ENCODE peak calls at places on chromosomes 4 and X, in eight cellular contexts. B is effector memory CD4-positive, alpha-beta T cell; X is right cardiac atrium; J is H1; D is left ventricle myocardium inferior; E is astrocyte of the spinal cord; M is OCI-LY7; V is IMR-90. H is an unnamed sample.

GRCh38 chr4:123621072-123621705 is 224.6 kb downstream of the SPRY1 start:
- DNase-seq in B (no peak), X (peak), J (no peak), D (no peak), E (peak), M (no peak), V (no peak), H (no peak)

GRCh38 chrX:10076765-10077164 is 80.0 kb upstream of the CLCN4 start:
- DNase-seq in B (no peak), X (no peak), J (no peak), D (no peak), E (no peak), M (no peak), V (no peak), H (no peak)

GRCh38 chr4:38387348-38387747 is 276.7 kb upstream of the KLF3 start:
- DNase-seq in B (no peak), X (peak), J (no peak), D (peak), E (peak), M (no peak), V (peak), H (no peak)

GRCh38 chr4:41215969-41216293 is 1.6 kb upstream of the APBB2 start:
- DNase-seq in B (no peak), X (no peak), J (peak), D (no peak), E (no peak), M (no peak), V (no peak), H (no peak)

GRCh38 chr4:187167126-187167525 is 443.5 kb upstream of the FAT1 start:
- DNase-seq in B (no peak), X (no peak), J (no peak), D (no peak), E (no peak), M (no peak), V (no peak), H (no peak)

GRCh38 chrX:65772842-65773241 is 105.4 kb downstream of the MSN start:
- DNase-seq in B (no peak), X (no peak), J (no peak), D (no peak), E (no peak), M (no peak), V (no peak), H (no peak)

GRCh38 chrX:153884136-153885076 is 1.6 kb downstream of the L1CAM start:
- DNase-seq in B (no peak), X (no peak), J (no peak), D (no peak), E (no peak), M (no peak), V (no peak), H (no peak)

GRCh38 chr4:140968371-140968770 is 164.9 kb downstream of the RNF150 start:
- DNase-seq in B (no peak), X (no peak), J (no peak), D (no peak), E (no peak), M (no peak), V (no peak), H (no peak)

GRCh38 chr4:39933689-39934590 is 43.8 kb downstream of the PDS5A start:
- DNase-seq in B (no peak), X (no peak), J (no peak), D (no peak), E (peak), M (no peak), V (peak), H (no peak)

GRCh38 chr4:169079942-169080827 is 70.1 kb upstream of the CBR4 start:
- DNase-seq in B (no peak), X (peak), J (no peak), D (peak), E (peak), M (no peak), V (peak), H (no peak)

GRCh38 chr4:113759696-113760093 is 1.8 kb downstream of the CAMK2D start:
- DNase-seq in B (no peak), X (no peak), J (no peak), D (no peak), E (peak), M (peak), V (peak), H (no peak)

GRCh38 chr4:155025762-155026457 is 182.5 kb upstream of the NPY2R start:
- DNase-seq in B (no peak), X (peak), J (peak), D (peak), E (peak), M (no peak), V (no peak), H (peak)

GRCh38 chr4:83413676-83414075 is 41.9 kb downstream of the HELQ start:
- DNase-seq in B (no peak), X (no peak), J (no peak), D (no peak), E (no peak), M (no peak), V (peak), H (no peak)

GRCh38 chr4:173524218-173525117 is 5.6 kb downstream of the HAND2 start:
- DNase-seq in B (no peak), X (no peak), J (no peak), D (no peak), E (no peak), M (no peak), V (no peak), H (no peak)

GRCh38 chr4:147736458-147736857 is 4.6 kb downstream of the ARHGAP10 start:
- DNase-seq in B (no peak), X (no peak), J (no peak), D (no peak), E (peak), M (no peak), V (peak), H (no peak)

GRCh38 chrX:38654302-38654701 is 93.0 kb downstream of the TSPAN7 start:
- DNase-seq in B (no peak), X (no peak), J (no peak), D (no peak), E (peak), M (peak), V (peak), H (peak)

GRCh38 chr4:155179216-155179615 is 29.2 kb upstream of the NPY2R start:
- DNase-seq in B (no peak), X (no peak), J (no peak), D (no peak), E (peak), M (no peak), V (no peak), H (no peak)

GRCh38 chr4:89837385-89837995 is 529 bp upstream of the SNCA start:
- DNase-seq in B (no peak), X (no peak), J (no peak), D (no peak), E (peak), M (no peak), V (peak), H (peak)

GRCh38 chr4:99846891-99847290 is 30.3 kb downstream of the DAPP1 start:
- DNase-seq in B (no peak), X (no peak), J (no peak), D (no peak), E (no peak), M (no peak), V (no peak), H (no peak)

GRCh38 chr4:68951078-68951805 is at the start of gene UGT2A3:
- DNase-seq in B (no peak), X (no peak), J (no peak), D (no peak), E (no peak), M (no peak), V (no peak), H (peak)
- H3K4me3 ChIP-seq in B (no peak), X (no peak), J (no peak), D (no peak), E (no peak), M (no peak), V (no peak), H (no peak)

GRCh38 chr4:31084806-31085416 is 364.7 kb downstream of the PCDH7 start:
- DNase-seq in B (no peak), X (no peak), J (no peak), D (no peak), E (no peak), M (no peak), V (no peak), H (no peak)
- H3K4me3 ChIP-seq in B (no peak), X (no peak), J (no peak), D (no peak), E (no peak), M (no peak), V (no peak), H (no peak)

DNA sequence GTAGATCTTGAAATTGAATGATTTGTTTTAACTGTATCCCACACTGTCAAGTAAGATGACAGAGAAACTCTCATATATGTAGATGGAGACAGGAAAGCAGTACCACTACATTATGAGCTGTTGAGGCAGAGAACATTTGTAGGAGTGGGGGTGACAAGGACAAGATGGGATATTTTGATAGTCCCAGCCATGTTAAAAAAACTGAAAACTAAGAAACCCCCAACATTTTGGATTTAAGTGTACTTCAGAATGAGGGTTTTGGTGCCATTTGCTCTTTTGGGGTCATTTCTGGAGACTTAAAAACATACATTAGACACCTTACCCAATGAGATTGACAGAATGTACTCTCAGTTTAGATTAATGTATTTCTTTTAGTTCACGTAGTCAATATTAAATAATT is 149.9 kb upstream of the SLC4A4 start:
- DNase-seq in B (no peak), X (no peak), J (no peak), D (no peak), E (no peak), M (no peak), V (no peak), H (no peak)
- H3K4me3 ChIP-seq in B (no peak), X (no peak), J (no peak), D (peak), E (no peak), M (no peak), V (peak), H (no peak)

GRCh38 chr4:80185787-80186548 is 11.3 kb upstream of the PRDM8 start:
- DNase-seq in B (no peak), X (no peak), J (no peak), D (no peak), E (no peak), M (no peak), V (peak), H (no peak)

GRCh38 chr4:80182237-80182866 is 15.0 kb upstream of the PRDM8 start:
- DNase-seq in B (no peak), X (no peak), J (no peak), D (no peak), E (no peak), M (no peak), V (no peak), H (no peak)

GRCh38 chr4:80184053-80184790 is 13.1 kb upstream of the PRDM8 start:
- DNase-seq in B (peak), X (peak), J (peak), D (peak), E (peak), M (peak), V (peak), H (peak)

GRCh38 chr4:80184791-80185756 is 12.2 kb upstream of the PRDM8 start:
- DNase-seq in B (no peak), X (no peak), J (peak), D (no peak), E (no peak), M (no peak), V (no peak), H (no peak)

GRCh38 chr4:80183196-80184052 is 13.9 kb upstream of the PRDM8 start:
- DNase-seq in B (peak), X (peak), J (no peak), D (peak), E (no peak), M (no peak), V (no peak), H (no peak)
- H3K4me3 ChIP-seq in B (peak), X (peak), J (peak), D (peak), E (peak), M (peak), V (peak), H (peak)